ENCODE peak calls at places on chromosomes 2 and 18, in eight cellular contexts. T, W, M, E, O, Z, H and L are unnamed samples.

GRCh38 chr18:48896875-48897511 is 53.8 kb downstream of the SMAD7 start:
- DNase-seq in T (peak; percentile 64), W (peak; percentile 51), M (no peak), E (no peak), O (peak; percentile 88), Z (no peak), H (no peak), L (peak; percentile 81)

GRCh38 chr2:9573013-9573708 is 17.5 kb upstream of the ADAM17 start:
- DNase-seq in T (no peak), W (no peak), M (no peak), E (no peak), O (no peak), Z (no peak), H (no peak), L (no peak)

GRCh38 chr2:109356251-109357035 is 227.4 kb downstream of the SH3RF3 start:
- DNase-seq in T (no peak), W (no peak), M (no peak), E (no peak), O (no peak), Z (no peak), H (no peak), L (peak; percentile 42)

GRCh38 chr2:138474093-138474834 is 27.3 kb upstream of the SPOPL start:
- DNase-seq in T (no peak), W (no peak), M (no peak), E (no peak), O (no peak), Z (no peak), H (no peak), L (no peak)

GRCh38 chr2:240387669-240388358 is 47.6 kb upstream of the GPC1 start:
- DNase-seq in T (peak; percentile 79), W (peak; percentile 63), M (no peak), E (no peak), O (peak; percentile 62), Z (peak; percentile 72), H (peak; percentile 89), L (peak; percentile 80)

GRCh38 chr18:46856975-46857374 is 60.3 kb downstream of the PIAS2 start:
- DNase-seq in T (no peak), W (no peak), M (no peak), E (no peak), O (no peak), Z (no peak), H (no peak), L (no peak)

GRCh38 chr2:98478861-98479770 is 34.5 kb downstream of the INPP4A start:
- DNase-seq in T (no peak), W (no peak), M (no peak), E (no peak), O (no peak), Z (no peak), H (no peak), L (no peak)

GRCh38 chr2:36277876-36278523 is 77.6 kb upstream of the CRIM1 start:
- DNase-seq in T (no peak), W (no peak), M (no peak), E (no peak), O (no peak), Z (no peak), H (no peak), L (no peak)

GRCh38 chr2:209305026-209305425 is 118.8 kb upstream of the MAP2 start:
- DNase-seq in T (no peak), W (no peak), M (peak; percentile 35), E (no peak), O (no peak), Z (no peak), H (no peak), L (no peak)

GRCh38 chr2:209311948-209312347 is 111.9 kb upstream of the MAP2 start:
- DNase-seq in T (no peak), W (no peak), M (no peak), E (no peak), O (no peak), Z (no peak), H (no peak), L (no peak)

GRCh38 chr2:209308415-209308814 is 115.4 kb upstream of the MAP2 start:
- DNase-seq in T (no peak), W (no peak), M (no peak), E (no peak), O (no peak), Z (no peak), H (no peak), L (no peak)

GRCh38 chr2:209305746-209306196 is 118.1 kb upstream of the MAP2 start:
- DNase-seq in T (no peak), W (no peak), M (no peak), E (no peak), O (no peak), Z (no peak), H (no peak), L (no peak)

DNA sequence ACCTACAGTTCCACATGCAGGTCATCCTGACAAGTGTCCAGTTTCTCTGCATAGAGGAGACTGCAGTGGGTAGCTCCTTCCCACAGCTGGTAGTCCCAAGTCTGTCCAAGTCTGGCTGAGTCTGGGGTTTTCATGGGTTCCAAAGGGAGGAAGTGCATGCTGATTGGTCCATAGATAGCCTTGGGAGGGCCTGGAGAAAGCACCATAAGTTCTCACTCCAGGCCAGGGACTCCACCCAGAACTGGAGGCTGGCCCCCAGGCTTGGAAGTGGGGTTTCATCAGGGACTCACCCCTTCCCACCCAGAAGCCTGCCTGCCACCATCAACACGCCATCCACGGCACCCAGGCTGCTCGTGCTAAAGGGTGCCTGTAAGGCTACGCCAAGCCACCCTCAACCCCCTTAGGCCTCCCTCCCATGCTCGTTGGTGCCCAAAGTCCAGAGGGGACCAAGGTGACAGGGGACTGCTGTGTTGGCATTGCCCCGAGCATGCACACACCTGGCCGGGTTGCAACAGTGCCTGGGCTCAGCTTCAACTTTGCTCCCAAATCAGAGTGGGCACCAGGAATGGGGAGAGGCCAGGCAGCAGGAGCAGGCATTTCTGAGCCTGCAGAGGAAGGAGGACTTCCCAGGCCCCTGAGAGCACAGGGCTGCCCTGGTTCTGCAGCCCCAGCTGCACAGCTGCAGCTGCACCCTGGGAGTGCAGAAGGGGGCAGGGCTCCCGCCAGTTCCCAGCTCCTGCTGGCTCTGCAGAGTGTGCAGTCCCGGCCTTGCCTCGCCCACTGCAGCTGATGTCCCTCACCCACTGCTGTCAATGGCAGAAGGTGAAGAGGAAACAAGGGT is 116.5 kb upstream of the MAP2 start:
- DNase-seq in T (no peak), W (no peak), M (no peak), E (no peak), O (no peak), Z (no peak), H (no peak), L (no peak)
- H3K4me1 ChIP-seq in T (no peaks in the 10 kb centered on the region), W (no peaks in the 10 kb centered on the region), M (peaks cover 4% of the 10 kb centered on the region), E (no peaks in the 10 kb centered on the region), O (no peaks in the 10 kb centered on the region), Z (no peaks in the 10 kb centered on the region), H (no peaks in the 10 kb centered on the region), L (no peaks in the 10 kb centered on the region)

GRCh38 chr2:216636570-216637450 is 3.6 kb downstream of the IGFBP2 start:
- DNase-seq in T (no peak), W (peak; percentile 88), M (no peak), E (peak; percentile 70), O (peak; percentile 30), Z (no peak), H (peak; percentile 83), L (no peak)
- H3K27me3 ChIP-seq in T (peaks cover 15% of the 10 kb centered on the region), W (peaks cover 11% of the 10 kb centered on the region), M (peaks cover 10% of the 10 kb centered on the region), E (no peaks in the 10 kb centered on the region), O (peaks cover 5% of the 10 kb centered on the region), Z (no peaks in the 10 kb centered on the region), H (no peaks in the 10 kb centered on the region), L (no peaks in the 10 kb centered on the region)

GRCh38 chr2:147027451-147027850 is 817.4 kb upstream of the ACVR2A start:
- DNase-seq in T (no peak), W (no peak), M (no peak), E (no peak), O (no peak), Z (no peak), H (no peak), L (no peak)

GRCh38 chr2:147031897-147032296 is 812.9 kb upstream of the ACVR2A start:
- DNase-seq in T (no peak), W (no peak), M (no peak), E (no peak), O (no peak), Z (no peak), H (no peak), L (no peak)

GRCh38 chr2:147026664-147027278 is 818.1 kb upstream of the ACVR2A start:
- DNase-seq in T (no peak), W (no peak), M (no peak), E (no peak), O (no peak), Z (no peak), H (no peak), L (no peak)

GRCh38 chr2:147033046-147033445 is 811.8 kb upstream of the ACVR2A start:
- DNase-seq in T (no peak), W (no peak), M (no peak), E (no peak), O (no peak), Z (no peak), H (no peak), L (no peak)

DNA sequence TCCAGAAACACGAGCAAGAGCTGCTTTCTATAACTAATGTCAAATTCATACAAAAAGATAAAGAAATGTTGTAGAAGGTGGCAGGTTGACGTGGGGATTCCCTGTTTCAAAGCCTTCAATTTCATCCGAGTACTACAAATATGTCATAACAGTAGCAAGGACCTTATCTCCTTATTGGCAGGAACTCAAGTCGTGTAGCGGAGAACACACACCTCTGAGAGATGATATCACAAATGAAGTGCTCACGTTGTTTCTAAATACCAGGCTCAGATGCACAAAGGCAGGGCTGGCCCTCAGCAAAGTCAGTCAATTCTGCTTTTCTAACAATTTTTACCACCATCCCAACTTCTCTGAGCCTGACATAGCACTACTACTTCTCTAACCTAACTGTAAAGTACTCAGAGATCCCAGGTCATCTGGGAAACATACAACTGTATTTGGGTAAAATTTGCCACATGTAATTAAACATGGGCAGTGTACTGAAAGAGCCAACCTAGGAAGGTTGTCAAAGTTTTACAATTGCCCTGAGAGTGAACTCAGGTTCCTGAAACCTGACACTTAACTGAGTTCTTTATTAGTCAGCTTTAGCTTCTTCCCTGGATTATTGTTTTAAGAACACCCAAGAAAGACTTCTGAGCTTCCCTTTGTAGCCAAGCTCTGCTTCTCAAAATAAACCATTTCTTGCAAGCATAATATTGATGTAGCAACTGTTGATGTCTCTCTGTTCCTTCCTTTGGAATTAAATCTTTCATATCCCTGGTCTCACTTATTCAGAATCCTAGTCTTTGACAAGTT is 813.7 kb upstream of the ACVR2A start:
- DNase-seq in T (no peak), W (no peak), M (no peak), E (no peak), O (no peak), Z (no peak), H (no peak), L (no peak)
- H3K4me1 ChIP-seq in T (no peaks in the 10 kb centered on the region), W (no peaks in the 10 kb centered on the region), M (no peaks in the 10 kb centered on the region), E (no peaks in the 10 kb centered on the region), O (no peaks in the 10 kb centered on the region), Z (no peaks in the 10 kb centered on the region), H (no peaks in the 10 kb centered on the region), L (no peaks in the 10 kb centered on the region)

DNA sequence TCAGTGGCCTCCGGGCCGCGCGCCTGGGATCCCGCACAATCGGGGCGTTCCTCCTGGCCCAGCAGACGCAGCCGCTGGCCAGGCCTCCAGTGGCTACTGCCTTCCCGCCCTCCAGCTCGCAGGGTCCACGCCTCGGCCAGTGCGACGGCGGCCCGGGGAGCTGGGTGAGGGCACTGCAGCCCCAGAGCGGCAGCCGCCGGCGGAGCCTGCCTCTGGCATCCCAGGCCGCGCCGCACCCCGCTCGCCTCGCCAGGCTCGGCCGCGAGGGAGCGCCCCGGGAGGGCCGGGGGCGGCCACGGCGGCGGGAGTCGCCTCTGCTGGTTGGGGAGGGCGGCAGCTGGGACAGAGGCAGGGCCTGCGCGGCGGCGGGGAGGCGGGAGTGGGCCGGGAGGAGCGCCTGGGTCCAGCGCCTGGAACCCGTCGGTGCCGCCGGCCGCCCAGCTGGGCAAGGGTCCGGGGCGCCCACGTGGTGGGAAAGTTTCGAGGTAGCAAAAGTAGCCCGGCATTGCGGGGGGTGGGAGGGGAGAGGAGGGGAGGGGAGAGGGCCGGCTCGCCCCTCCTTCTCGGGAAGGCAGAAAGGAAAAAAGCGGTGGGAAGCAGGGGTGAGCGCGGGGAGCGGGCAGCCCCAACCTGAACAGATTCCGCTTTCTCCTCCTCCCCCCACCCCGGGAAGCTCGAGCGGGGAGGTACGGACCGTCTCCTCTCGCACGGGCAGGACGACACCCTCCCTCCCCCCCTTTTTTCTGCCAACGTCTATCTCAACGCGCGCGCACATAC is 1.5 kb upstream of the INHBB start:
- DNase-seq in T (peak; percentile 58), W (no peak), M (no peak), E (peak; percentile 73), O (no peak), Z (peak; percentile 20), H (peak; percentile 82), L (no peak)
- H3K27me3 ChIP-seq in T (peaks cover 7% of the 10 kb centered on the region), W (peaks cover 69% of the 10 kb centered on the region), M (peaks cover 97% of the 10 kb centered on the region), E (peaks cover 56% of the 10 kb centered on the region), O (peaks cover 31% of the 10 kb centered on the region), Z (no peaks in the 10 kb centered on the region), H (no peaks in the 10 kb centered on the region), L (no peaks in the 10 kb centered on the region)